ENCODE peak calls at places on chromosomes 2 and 18, in seven cellular contexts. B is HCT116, H is lung, G is mammary epithelial cell, W is thoracic aorta, Y is pancreas, M is astrocyte. Z is an unnamed sample. For H3K4me1, the result is how much of the 10 kb centered on the place peaks cover.

GRCh38 chr2:18835787-18836186 is 246.4 kb upstream of the NT5C1B start:
- DNase-seq in B (no peak), H (no peak), G (no peak), W (no peak), Y (no peak), M (no peak), Z (no peak)

GRCh38 chr2:30923575-30923974 is 116.3 kb upstream of the CAPN13 start:
- DNase-seq in B (no peak), H (no peak), G (no peak), W (no peak), Y (no peak), M (no peak), Z (no peak)

GRCh38 chr2:215380699-215381098 is 55.2 kb downstream of the FN1 start:
- DNase-seq in B (no peak), H (no peak), G (no peak), W (no peak), Y (no peak), M (no peak), Z (no peak)

GRCh38 chr2:37711308-37711731 is 39.9 kb upstream of the CDC42EP3 start:
- DNase-seq in B (peak), H (peak), G (peak), W (no peak), Y (no peak), M (peak), Z (peak)

GRCh38 chr2:27285481-27285880 is 3.3 kb downstream of the TRIM54 start:
- DNase-seq in B (no peak), H (no peak), G (no peak), W (no peak), Y (no peak), M (no peak), Z (no peak)

GRCh38 chr2:224278531-224278930 is 123.4 kb downstream of the FAM124B start:
- DNase-seq in B (no peak), H (no peak), G (peak), W (no peak), Y (no peak), M (no peak), Z (no peak)

GRCh38 chr2:120598416-120598815 is 137.3 kb upstream of the GLI2 start:
- DNase-seq in B (no peak), H (no peak), G (no peak), W (no peak), Y (no peak), M (no peak), Z (peak)

GRCh38 chr18:34632323-34632722 is 77.8 kb upstream of the DTNA start:
- DNase-seq in B (no peak), H (no peak), G (no peak), W (no peak), Y (no peak), M (no peak), Z (no peak)

GRCh38 chr2:54519841-54520459 is 63.8 kb downstream of the SPTBN1 start:
- DNase-seq in B (no peak), H (no peak), G (no peak), W (no peak), Y (no peak), M (no peak), Z (no peak)

GRCh38 chr2:18987021-18987420 is 371.4 kb downstream of the OSR1 start:
- DNase-seq in B (no peak), H (no peak), G (no peak), W (no peak), Y (no peak), M (peak), Z (no peak)

GRCh38 chr2:74461187-74462053 is 3.2 kb downstream of the WBP1 start:
- DNase-seq in B (no peak), H (no peak), G (no peak), W (no peak), Y (peak), M (no peak), Z (peak)

GRCh38 chr18:77870238-77870637 is 620.6 kb downstream of the GALR1 start:
- DNase-seq in B (no peak), H (no peak), G (no peak), W (no peak), Y (no peak), M (no peak), Z (no peak)

GRCh38 chr2:88874063-88874657 is 182.7 kb downstream of the RPIA start:
- DNase-seq in B (peak), H (no peak), G (peak), W (no peak), Y (no peak), M (peak), Z (no peak)

GRCh38 chr2:138209009-138209408 is 244.7 kb downstream of the HNMT start:
- DNase-seq in B (no peak), H (no peak), G (peak), W (no peak), Y (no peak), M (peak), Z (peak)

GRCh38 chr18:40437517-40437916 is 1517.5 kb upstream of the PIK3C3 start:
- DNase-seq in B (no peak), H (no peak), G (no peak), W (no peak), Y (no peak), M (no peak), Z (no peak)

GRCh38 chr18:35707674-35708073 is 126.1 kb downstream of the GALNT1 start:
- DNase-seq in B (no peak), H (no peak), G (no peak), W (no peak), Y (no peak), M (no peak), Z (peak)

GRCh38 chr2:39466311-39466710 is 29.2 kb upstream of the MAP4K3 start:
- DNase-seq in B (no peak), H (no peak), G (no peak), W (no peak), Y (no peak), M (no peak), Z (no peak)

GRCh38 chr2:39468574-39469331 is 31.7 kb upstream of the MAP4K3 start:
- DNase-seq in B (no peak), H (no peak), G (no peak), W (no peak), Y (no peak), M (peak), Z (no peak)

GRCh38 chr2:39464867-39465266 is 27.8 kb upstream of the MAP4K3 start:
- DNase-seq in B (no peak), H (no peak), G (no peak), W (no peak), Y (no peak), M (no peak), Z (no peak)

GRCh38 chr2:39470580-39470979 is 33.5 kb upstream of the MAP4K3 start:
- DNase-seq in B (no peak), H (no peak), G (no peak), W (no peak), Y (no peak), M (no peak), Z (no peak)

GRCh38 chr2:39469807-39470206 is 32.7 kb upstream of the MAP4K3 start:
- DNase-seq in B (no peak), H (no peak), G (peak), W (no peak), Y (peak), M (peak), Z (peak)
- H3K27ac ChIP-seq in B (no peak), H (peak), G (peak), W (peak), Y (no peak), M (peak), Z (peak)

DNA sequence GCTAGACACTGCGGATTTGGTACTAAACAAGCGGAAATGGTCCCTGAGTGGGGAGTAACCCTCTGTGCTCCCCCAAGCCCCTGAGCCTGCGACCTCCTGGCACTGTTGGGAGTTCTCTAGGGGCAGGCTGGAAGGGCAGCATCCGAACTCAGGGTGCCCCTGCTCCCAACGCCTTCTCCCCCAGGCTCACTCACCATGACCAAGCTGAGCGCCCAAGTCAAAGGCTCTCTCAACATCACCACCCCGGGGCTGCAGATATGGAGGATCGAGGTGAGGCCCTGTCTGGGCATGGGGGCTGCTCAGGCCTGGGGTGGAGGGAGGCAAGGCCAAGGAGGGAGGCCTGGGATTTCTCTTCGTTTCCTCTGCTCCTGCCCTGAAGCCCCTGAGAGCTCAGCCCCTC is 4.7 kb downstream of the VIL1 start:
- DNase-seq in B (no peak), H (no peak), G (no peak), W (no peak), Y (no peak), M (no peak), Z (no peak)
- H3K4me3 ChIP-seq in B (no peak), H (no peak), G (no peak), W (no peak), Y (no peak), M (no peak), Z (no peak)

GRCh38 chr2:9282128-9282527 is 75.5 kb downstream of the ASAP2 start:
- DNase-seq in B (no peak), H (no peak), G (no peak), W (no peak), Y (no peak), M (no peak), Z (no peak)
- H3K4me1 ChIP-seq in B (under half), H (under half), G (under half), W (under half), Y (under half), M (under half), Z (under half)

DNA sequence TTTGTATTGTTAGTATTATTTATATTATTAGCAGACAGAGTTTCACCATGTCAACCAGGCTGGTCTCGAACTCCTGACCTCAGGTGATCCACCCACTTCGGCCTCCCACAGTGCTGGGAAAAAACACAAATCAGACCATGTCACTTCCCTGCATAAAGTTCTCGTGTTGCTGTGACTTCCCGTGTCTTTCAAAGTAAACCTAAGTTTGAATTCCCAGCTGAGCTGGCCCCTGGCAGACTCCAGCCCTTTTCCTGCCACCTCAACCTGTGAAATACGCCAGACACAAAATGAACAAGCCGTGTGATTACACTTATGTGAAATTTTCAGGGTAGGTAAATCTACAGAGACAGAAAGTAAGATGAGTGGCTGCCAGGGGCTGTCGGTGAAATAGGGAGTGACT is 7.9 kb downstream of the BOK start:
- DNase-seq in B (no peak), H (no peak), G (no peak), W (no peak), Y (no peak), M (no peak), Z (peak)
- H3K27ac ChIP-seq in B (no peak), H (no peak), G (no peak), W (no peak), Y (no peak), M (no peak), Z (no peak)

GRCh38 chr2:207143474-207144190 is 22.1 kb downstream of the KLF7 start:
- DNase-seq in B (no peak), H (peak), G (no peak), W (no peak), Y (no peak), M (peak), Z (peak)
- H3K4me3 ChIP-seq in B (no peak), H (no peak), G (no peak), W (peak), Y (no peak), M (no peak), Z (peak)

GRCh38 chr2:233410191-233410760 is 56.0 kb downstream of the DGKD start:
- DNase-seq in B (no peak), H (no peak), G (no peak), W (no peak), Y (no peak), M (no peak), Z (no peak)
- H3K4me1 ChIP-seq in B (under half), H (under half), G (under half), W (under half), Y (under half), M (under half), Z (under half)

GRCh38 chr2:45759310-45759851 is 107.9 kb downstream of the PRKCE start:
- DNase-seq in B (no peak), H (no peak), G (no peak), W (no peak), Y (no peak), M (peak), Z (peak)
- H3K27ac ChIP-seq in B (no peak), H (no peak), G (no peak), W (no peak), Y (no peak), M (no peak), Z (peak)

GRCh38 chr18:31774477-31774785 is 13.8 kb upstream of the SLC25A52 start:
- DNase-seq in B (no peak), H (no peak), G (no peak), W (no peak), Y (no peak), M (no peak), Z (no peak)
- H3K4me3 ChIP-seq in B (no peak), H (no peak), G (no peak), W (no peak), Y (no peak), M (no peak), Z (peak)

GRCh38 chr2:68838641-68839040 is 32.6 kb downstream of the BMP10 start:
- DNase-seq in B (no peak), H (no peak), G (no peak), W (no peak), Y (no peak), M (no peak), Z (no peak)

GRCh38 chr2:68839260-68839833 is 31.9 kb downstream of the BMP10 start:
- DNase-seq in B (peak), H (no peak), G (peak), W (no peak), Y (no peak), M (no peak), Z (no peak)

GRCh38 chr2:68835636-68836035 is 35.6 kb downstream of the BMP10 start:
- DNase-seq in B (no peak), H (no peak), G (no peak), W (no peak), Y (no peak), M (no peak), Z (no peak)

GRCh38 chr2:68837861-68838341 is 33.3 kb downstream of the BMP10 start:
- DNase-seq in B (no peak), H (no peak), G (peak), W (no peak), Y (no peak), M (peak), Z (no peak)

DNA sequence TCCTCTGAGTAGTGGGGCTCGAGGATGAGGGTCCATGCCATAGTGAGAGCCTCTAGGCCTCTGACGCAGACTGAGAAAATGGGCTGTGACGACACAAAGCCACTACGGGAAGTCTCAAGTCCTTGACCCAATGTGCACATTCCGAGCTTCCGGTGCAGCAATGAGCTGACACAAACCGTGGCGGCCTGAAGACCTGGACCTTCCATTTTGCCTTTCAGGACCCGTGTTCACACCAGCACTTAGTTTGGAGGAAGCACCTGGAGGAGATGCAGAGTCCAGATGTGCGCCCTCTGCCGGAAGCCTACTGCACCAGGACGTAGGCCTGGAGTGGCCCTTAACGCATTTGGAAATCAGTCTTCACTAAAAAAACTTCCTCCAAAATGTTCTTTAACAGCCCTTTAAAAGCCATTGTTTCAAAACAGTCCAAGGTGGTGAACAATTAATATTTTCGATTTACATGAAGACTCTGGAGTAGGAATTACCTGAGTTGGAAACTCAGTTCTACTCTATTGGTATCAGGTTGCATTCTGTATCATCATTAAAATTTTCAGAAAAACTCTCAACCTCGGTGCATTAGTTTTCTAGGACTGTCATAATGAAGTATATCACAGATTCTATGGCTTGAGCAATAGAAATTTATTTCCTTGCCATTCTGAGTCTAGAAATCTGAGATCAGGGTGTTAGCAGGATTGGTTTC is 33.9 kb downstream of the BMP10 start:
- DNase-seq in B (peak), H (peak), G (peak), W (no peak), Y (peak), M (no peak), Z (no peak)
- H3K4me1 ChIP-seq in B (under half), H (under half), G (under half), W (under half), Y (under half), M (under half), Z (under half)

Z was measured in osteoblast.